ENCODE peak calls at places on chromosomes 12 and 14, in five cellular contexts. L is NCI-H460; U is activated CD4-positive, alpha-beta T cell treated with anti-CD3 and anti-CD28 coated beads for 48 hours; B is endothelial cell; O is AG04450. I is an unnamed sample.

GRCh38 chr14:81517798-81518398 is 15.8 kb downstream of the SEL1L start:
- DNase-seq in L (no peak), U (no peak), B (no peak), O (no peak), I (no peak)

GRCh38 chr14:64234877-64235651 is 59.1 kb downstream of the ESR2 start:
- DNase-seq in L (no peak), U (no peak), B (no peak), O (no peak), I (no peak)

GRCh38 chr12:388547-389137 is 478 bp downstream of the KDM5A start:
- DNase-seq in L (no peak), U (peak; percentile 64), B (peak; percentile 55), O (no peak), I (no peak)

GRCh38 chr14:105485720-105486332 is 860 bp upstream of the CRIP1 start:
- DNase-seq in L (peak; percentile 67), U (peak; percentile 65), B (peak; percentile 77), O (no peak), I (no peak)

GRCh38 chr14:105540811-105541210 is 14.4 kb downstream of the TMEM121 start:
- DNase-seq in L (no peak), U (no peak), B (no peak), O (no peak), I (no peak)

GRCh38 chr12:124179936-124180605 is 114.8 kb upstream of the RFLNA start:
- DNase-seq in L (no peak), U (no peak), B (no peak), O (no peak), I (no peak)

GRCh38 chr12:31008241-31008711 is 65.4 kb upstream of the DDX11 start:
- DNase-seq in L (no peak), U (no peak), B (no peak), O (no peak), I (no peak)

GRCh38 chr14:41062826-41063225 is 543.9 kb upstream of the LRFN5 start:
- DNase-seq in L (peak; percentile 11), U (no peak), B (no peak), O (no peak), I (no peak)

GRCh38 chr14:103356151-103356766 is 22.2 kb downstream of the EIF5 start:
- DNase-seq in L (no peak), U (no peak), B (no peak), O (no peak), I (no peak)

GRCh38 chr12:70305794-70306193 is 60.3 kb upstream of the KCNMB4 start:
- DNase-seq in L (no peak), U (no peak), B (no peak), O (peak; percentile 1), I (no peak)

GRCh38 chr12:53044896-53045571 is 4.8 kb upstream of the TNS2 start:
- DNase-seq in L (no peak), U (no peak), B (no peak), O (no peak), I (no peak)

GRCh38 chr12:123991402-123991951 is 18.5 kb downstream of the ZNF664 start:
- DNase-seq in L (no peak), U (no peak), B (no peak), O (no peak), I (no peak)

GRCh38 chr14:68518910-68519686 is 273.8 kb downstream of the ZFP36L1 start:
- DNase-seq in L (no peak), U (no peak), B (no peak), O (no peak), I (no peak)

GRCh38 chr12:21941522-21942376 is 523 bp upstream of the ABCC9 start:
- DNase-seq in L (peak; percentile 15), U (no peak), B (peak; percentile 56), O (no peak), I (no peak)

GRCh38 chr14:95255013-95255412 is 64.7 kb downstream of the CLMN start:
- DNase-seq in L (no peak), U (no peak), B (no peak), O (no peak), I (no peak)

GRCh38 chr14:89013098-89013504 is 188.7 kb downstream of the TTC8 start:
- DNase-seq in L (peak; percentile 33), U (peak; percentile 49), B (no peak), O (no peak), I (no peak)

GRCh38 chr12:80412343-80412953 is 31.6 kb upstream of the PTPRQ start:
- DNase-seq in L (peak; percentile 50), U (no peak), B (no peak), O (peak; percentile 30), I (no peak)

GRCh38 chr12:56377310-56377988 is 14.8 kb upstream of the APOF start:
- DNase-seq in L (no peak), U (peak; percentile 18), B (no peak), O (no peak), I (no peak)

GRCh38 chr12:1429980-1430379 is 164.4 kb downstream of the FBXL14 start:
- DNase-seq in L (no peak), U (no peak), B (no peak), O (peak; percentile 20), I (no peak)

GRCh38 chr12:66453111-66453510 is 150.8 kb downstream of the HELB start:
- DNase-seq in L (no peak), U (no peak), B (no peak), O (no peak), I (no peak)

GRCh38 chr14:102777711-102778615 is 714 bp downstream of the TRAF3 start:
- DNase-seq in L (no peak), U (peak; percentile 40), B (peak; percentile 17), O (no peak), I (no peak)

GRCh38 chr14:85057266-85057665 is 472.7 kb upstream of the FLRT2 start:
- DNase-seq in L (no peak), U (no peak), B (no peak), O (no peak), I (no peak)

GRCh38 chr12:65607271-65607880 is 216.9 kb upstream of the HMGA2 start:
- DNase-seq in L (no peak), U (no peak), B (no peak), O (no peak), I (no peak)

GRCh38 chr14:50056457-50056856 is 59.9 kb downstream of the VCPKMT start:
- DNase-seq in L (no peak), U (no peak), B (no peak), O (no peak), I (no peak)

GRCh38 chr12:48151103-48151771 is 6.1 kb downstream of the ASB8 start:
- DNase-seq in L (no peak), U (no peak), B (no peak), O (no peak), I (no peak)

GRCh38 chr12:4112290-4112689 is 161.3 kb upstream of the CCND2 start:
- DNase-seq in L (no peak), U (no peak), B (no peak), O (no peak), I (no peak)

GRCh38 chr12:39915249-39915648 is 190.6 kb downstream of the SLC2A13 start:
- DNase-seq in L (no peak), U (no peak), B (no peak), O (no peak), I (no peak)

GRCh38 chr14:52950410-52950897 is 396 bp downstream of the FERMT2 start:
- DNase-seq in L (peak; percentile 23), U (peak; percentile 18), B (peak; percentile 58), O (no peak), I (no peak)

GRCh38 chr12:19322376-19322775 is 116.9 kb upstream of the AEBP2 start:
- DNase-seq in L (no peak), U (no peak), B (no peak), O (no peak), I (no peak)

GRCh38 chr12:124469193-124469888 is 98.1 kb downstream of the NCOR2 start:
- DNase-seq in L (no peak), U (peak; percentile 55), B (no peak), O (no peak), I (no peak)

GRCh38 chr12:75260316-75260715 is 50.7 kb upstream of the KCNC2 start:
- DNase-seq in L (no peak), U (no peak), B (no peak), O (no peak), I (no peak)

GRCh38 chr14:54599932-54600331 is 33.0 kb downstream of the SAMD4A start:
- DNase-seq in L (no peak), U (no peak), B (no peak), O (no peak), I (no peak)

GRCh38 chr14:90521121-90521929 is 124.5 kb downstream of the CALM1 start:
- DNase-seq in L (no peak), U (no peak), B (no peak), O (no peak), I (no peak)

GRCh38 chr12:120093592-120094355 is 22.8 kb downstream of the RAB35 start:
- DNase-seq in L (no peak), U (no peak), B (no peak), O (no peak), I (no peak)

GRCh38 chr12:132550014-132550802 is 60.2 kb downstream of the LRCOL1 start:
- DNase-seq in L (no peak), U (no peak), B (no peak), O (no peak), I (no peak)

I was measured in GM12891.